ENCODE peak calls at places on chromosomes 6 and 20, in six cellular contexts. E is NCI-H1105, C is neuronal stem cell, S is mucosa of descending colon, J is WTC11, L is AML-193. A is an unnamed sample.
A peak's percentile ranks its signal among the peaks of the same experiment; 100 is the strongest.

GRCh38 chr6:15819226-15819625 is 156.4 kb upstream of the DTNBP1 start:
- DNase-seq in E (no peak), C (no peak), S (no peak), J (no peak), L (no peak), A (no peak)

GRCh38 chr6:155201461-155202226 is 62.2 kb upstream of the CLDN20 start:
- DNase-seq in E (no peak), C (no peak), S (no peak), J (no peak), L (no peak), A (no peak)

GRCh38 chr20:34536798-34537394 is 20.7 kb downstream of the DYNLRB1 start:
- DNase-seq in E (no peak), C (no peak), S (peak; percentile 70), J (peak; percentile 70), L (no peak), A (peak; percentile 45)

GRCh38 chr6:170026272-170027110 is 264.4 kb downstream of the DLL1 start:
- DNase-seq in E (peak; percentile 98), C (no peak), S (peak; percentile 50), J (no peak), L (no peak), A (no peak)

GRCh38 chr6:16069222-16069621 is 59.7 kb upstream of the MYLIP start:
- DNase-seq in E (no peak), C (no peak), S (no peak), J (peak; percentile 14), L (no peak), A (no peak)

GRCh38 chr6:132598473-132598872 is 8.9 kb upstream of the TAAR5 start:
- DNase-seq in E (no peak), C (no peak), S (no peak), J (peak; percentile 14), L (peak; percentile 37), A (no peak)

GRCh38 chr6:137493218-137494038 is 766 bp downstream of the OLIG3 start:
- DNase-seq in E (no peak), C (peak; percentile 51), S (peak; percentile 60), J (peak; percentile 61), L (no peak), A (no peak)

GRCh38 chr20:14344746-14345145 is 7.3 kb upstream of the FLRT3 start:
- DNase-seq in E (no peak), C (no peak), S (no peak), J (no peak), L (no peak), A (no peak)

GRCh38 chr6:169155481-169155880 is 98.2 kb downstream of the THBS2 start:
- DNase-seq in E (no peak), C (no peak), S (no peak), J (no peak), L (no peak), A (no peak)

GRCh38 chr6:13445005-13445743 is 42.2 kb downstream of the GFOD1 start:
- DNase-seq in E (peak; percentile 97), C (no peak), S (peak; percentile 85), J (peak; percentile 34), L (no peak), A (no peak)

GRCh38 chr6:81241717-81242116 is 510.8 kb downstream of the TENT5A start:
- DNase-seq in E (no peak), C (no peak), S (no peak), J (no peak), L (peak; percentile 70), A (no peak)

GRCh38 chr20:34768105-34768504 is 57.3 kb downstream of the NCOA6 start:
- DNase-seq in E (no peak), C (no peak), S (no peak), J (no peak), L (no peak), A (no peak)

GRCh38 chr20:52564594-52564993 is 373.0 kb upstream of the ZFP64 start:
- DNase-seq in E (no peak), C (no peak), S (no peak), J (no peak), L (no peak), A (no peak)

GRCh38 chr6:86913795-86914194 is 23.5 kb upstream of the HTR1E start:
- DNase-seq in E (no peak), C (no peak), S (no peak), J (no peak), L (no peak), A (no peak)

GRCh38 chr6:161140554-161140875 is 133.3 kb downstream of the AGPAT4 start:
- DNase-seq in E (no peak), C (no peak), S (no peak), J (no peak), L (no peak), A (no peak)

GRCh38 chr6:25311251-25311910 is 32.2 kb downstream of the CARMIL1 start:
- DNase-seq in E (no peak), C (no peak), S (no peak), J (no peak), L (no peak), A (no peak)

GRCh38 chr6:43465978-43466377 is 10.6 kb upstream of the DLK2 start:
- DNase-seq in E (no peak), C (no peak), S (no peak), J (no peak), L (no peak), A (no peak)

GRCh38 chr20:4554346-4554745 is 167.4 kb upstream of the PRND start:
- DNase-seq in E (no peak), C (no peak), S (no peak), J (no peak), L (no peak), A (no peak)

GRCh38 chr20:17503501-17504325 is 27.5 kb downstream of the BFSP1 start:
- DNase-seq in E (no peak), C (no peak), S (no peak), J (no peak), L (no peak), A (no peak)

GRCh38 chr20:17556842-17557674 is 12.8 kb upstream of the DSTN start:
- DNase-seq in E (peak; percentile 93), C (no peak), S (peak; percentile 77), J (no peak), L (no peak), A (no peak)

GRCh38 chr6:89951574-89952360 is 57.5 kb downstream of the GJA10 start:
- DNase-seq in E (no peak), C (no peak), S (no peak), J (peak; percentile 50), L (no peak), A (no peak)

GRCh38 chr6:156107514-156108150 is 652.0 kb upstream of the NOX3 start:
- DNase-seq in E (peak; percentile 99), C (peak; percentile 9), S (no peak), J (no peak), L (no peak), A (no peak)

GRCh38 chr20:57876163-57876562 is 166.3 kb upstream of the PMEPA1 start:
- DNase-seq in E (no peak), C (no peak), S (no peak), J (no peak), L (no peak), A (no peak)

GRCh38 chr6:135522975-135523692 is 25.6 kb upstream of the AHI1 start:
- DNase-seq in E (no peak), C (no peak), S (no peak), J (no peak), L (no peak), A (no peak)

GRCh38 chr6:156379946-156380707 is 397.1 kb upstream of the ARID1B start:
- DNase-seq in E (no peak), C (no peak), S (no peak), J (no peak), L (no peak), A (no peak)

GRCh38 chr6:36649721-36650484 is 28.6 kb upstream of the CDKN1A start:
- DNase-seq in E (no peak), C (no peak), S (no peak), J (no peak), L (no peak), A (no peak)

A was measured in T-helper 9 cell.